ENCODE peak calls at places on chromosomes 4 and X, in six cellular contexts. One of them, this sample, is unnamed.

GRCh38 chr4:2080429-2081300 is 21.5 kb downstream of the NAT8L start:
- DNase-seq in activated gamma-delta T cell treated with Interleukin-2 at 50 U/mL for 16 hours: no peak
- DNase-seq in heart left ventricle: no peak
- DNase-seq in Daoy: peak; percentile 2
- DNase-seq in stimulated activated CD4-positive, alpha-beta T cell treated with anti-CD3 and anti-CD28 coated beads, Interleukin-15, amount 100 ng/mL, for 24 hours: no peak
- DNase-seq in fibroblast of mammary gland: no peak
- DNase-seq in this sample: no peak

GRCh38 chr4:25953740-25954139 is 39.7 kb downstream of the SMIM20 start:
- DNase-seq in activated gamma-delta T cell treated with Interleukin-2 at 50 U/mL for 16 hours: no peak
- DNase-seq in heart left ventricle: no peak
- DNase-seq in Daoy: peak; percentile 29
- DNase-seq in stimulated activated CD4-positive, alpha-beta T cell treated with anti-CD3 and anti-CD28 coated beads, Interleukin-15, amount 100 ng/mL, for 24 hours: no peak
- DNase-seq in fibroblast of mammary gland: peak; percentile 71
- DNase-seq in this sample: no peak

GRCh38 chr4:52823478-52824092 is 38.5 kb upstream of the RASL11B start:
- DNase-seq in activated gamma-delta T cell treated with Interleukin-2 at 50 U/mL for 16 hours: no peak
- DNase-seq in heart left ventricle: no peak
- DNase-seq in Daoy: peak; percentile 29
- DNase-seq in stimulated activated CD4-positive, alpha-beta T cell treated with anti-CD3 and anti-CD28 coated beads, Interleukin-15, amount 100 ng/mL, for 24 hours: no peak
- DNase-seq in fibroblast of mammary gland: peak; percentile 92
- DNase-seq in this sample: no peak

GRCh38 chr4:112748352-112748900 is 111.5 kb downstream of the LARP7 start:
- DNase-seq in activated gamma-delta T cell treated with Interleukin-2 at 50 U/mL for 16 hours: no peak
- DNase-seq in heart left ventricle: no peak
- DNase-seq in Daoy: no peak
- DNase-seq in stimulated activated CD4-positive, alpha-beta T cell treated with anti-CD3 and anti-CD28 coated beads, Interleukin-15, amount 100 ng/mL, for 24 hours: no peak
- DNase-seq in fibroblast of mammary gland: no peak
- DNase-seq in this sample: no peak

GRCh38 chr4:108116423-108117168 is 52.1 kb downstream of the LEF1 start:
- DNase-seq in activated gamma-delta T cell treated with Interleukin-2 at 50 U/mL for 16 hours: no peak
- DNase-seq in heart left ventricle: no peak
- DNase-seq in Daoy: no peak
- DNase-seq in stimulated activated CD4-positive, alpha-beta T cell treated with anti-CD3 and anti-CD28 coated beads, Interleukin-15, amount 100 ng/mL, for 24 hours: peak; percentile 55
- DNase-seq in fibroblast of mammary gland: no peak
- DNase-seq in this sample: no peak

GRCh38 chrX:41482153-41482850 is 35.2 kb downstream of the NYX start:
- DNase-seq in activated gamma-delta T cell treated with Interleukin-2 at 50 U/mL for 16 hours: no peak
- DNase-seq in heart left ventricle: no peak
- DNase-seq in Daoy: no peak
- DNase-seq in stimulated activated CD4-positive, alpha-beta T cell treated with anti-CD3 and anti-CD28 coated beads, Interleukin-15, amount 100 ng/mL, for 24 hours: no peak
- DNase-seq in fibroblast of mammary gland: peak; percentile 16
- DNase-seq in this sample: peak; percentile 16

GRCh38 chr4:99468891-99469290 is 33.7 kb upstream of the ADH7 start:
- DNase-seq in activated gamma-delta T cell treated with Interleukin-2 at 50 U/mL for 16 hours: no peak
- DNase-seq in heart left ventricle: no peak
- DNase-seq in Daoy: no peak
- DNase-seq in stimulated activated CD4-positive, alpha-beta T cell treated with anti-CD3 and anti-CD28 coated beads, Interleukin-15, amount 100 ng/mL, for 24 hours: no peak
- DNase-seq in fibroblast of mammary gland: peak; percentile 3
- DNase-seq in this sample: peak; percentile 35

GRCh38 chr4:165894159-165894558 is 21.1 kb downstream of the TLL1 start:
- DNase-seq in activated gamma-delta T cell treated with Interleukin-2 at 50 U/mL for 16 hours: no peak
- DNase-seq in heart left ventricle: no peak
- DNase-seq in Daoy: no peak
- DNase-seq in stimulated activated CD4-positive, alpha-beta T cell treated with anti-CD3 and anti-CD28 coated beads, Interleukin-15, amount 100 ng/mL, for 24 hours: no peak
- DNase-seq in fibroblast of mammary gland: no peak
- DNase-seq in this sample: no peak

GRCh38 chr4:65302145-65302544 is 368.1 kb downstream of the EPHA5 start:
- DNase-seq in activated gamma-delta T cell treated with Interleukin-2 at 50 U/mL for 16 hours: no peak
- DNase-seq in heart left ventricle: no peak
- DNase-seq in Daoy: no peak
- DNase-seq in stimulated activated CD4-positive, alpha-beta T cell treated with anti-CD3 and anti-CD28 coated beads, Interleukin-15, amount 100 ng/mL, for 24 hours: no peak
- DNase-seq in fibroblast of mammary gland: no peak
- DNase-seq in this sample: no peak

GRCh38 chr4:186032259-186032658 is 36.7 kb upstream of the TLR3 start:
- DNase-seq in activated gamma-delta T cell treated with Interleukin-2 at 50 U/mL for 16 hours: no peak
- DNase-seq in heart left ventricle: no peak
- DNase-seq in Daoy: no peak
- DNase-seq in stimulated activated CD4-positive, alpha-beta T cell treated with anti-CD3 and anti-CD28 coated beads, Interleukin-15, amount 100 ng/mL, for 24 hours: no peak
- DNase-seq in fibroblast of mammary gland: no peak
- DNase-seq in this sample: no peak

GRCh38 chr4:5852806-5853205 is 40.1 kb downstream of the CRMP1 start:
- DNase-seq in activated gamma-delta T cell treated with Interleukin-2 at 50 U/mL for 16 hours: no peak
- DNase-seq in heart left ventricle: no peak
- DNase-seq in Daoy: no peak
- DNase-seq in stimulated activated CD4-positive, alpha-beta T cell treated with anti-CD3 and anti-CD28 coated beads, Interleukin-15, amount 100 ng/mL, for 24 hours: no peak
- DNase-seq in fibroblast of mammary gland: no peak
- DNase-seq in this sample: no peak

GRCh38 chr4:113169368-113169767 is 119.9 kb downstream of the ANK2 start:
- DNase-seq in activated gamma-delta T cell treated with Interleukin-2 at 50 U/mL for 16 hours: no peak
- DNase-seq in heart left ventricle: no peak
- DNase-seq in Daoy: no peak
- DNase-seq in stimulated activated CD4-positive, alpha-beta T cell treated with anti-CD3 and anti-CD28 coated beads, Interleukin-15, amount 100 ng/mL, for 24 hours: no peak
- DNase-seq in fibroblast of mammary gland: no peak
- DNase-seq in this sample: no peak

This sample was measured in fibroblast of villous mesenchyme.